ENCODE peak calls at places on chromosomes 16 and 17, in nine cellular contexts. T, F, A, R, U, N, M, Q and J are unnamed samples.

GRCh38 chr16:84370723-84371552 is 2.6 kb downstream of the ATP2C2 start:
- DNase-seq in T (no peak), A (no peak), M (no peak), N (no peak), F (no peak), U (no peak), Q (no peak), R (no peak), J (no peak)

GRCh38 chr16:6957676-6958075 is 375.0 kb upstream of the RBFOX1 start:
- DNase-seq in A (no peak), T (no peak), U (no peak), N (no peak), Q (no peak), F (no peak), R (no peak), M (no peak), J (no peak)

GRCh38 chr17:75557075-75557851 is 30.3 kb upstream of the MYO15B start:
- DNase-seq in M (no peak), R (no peak), Q (no peak), N (no peak), T (no peak), A (no peak), U (peak), F (no peak), J (no peak)

GRCh38 chr17:6677946-6678345 is 26.4 kb downstream of the C17orf100 start:
- DNase-seq in Q (no peak), A (no peak), F (no peak), N (no peak), R (no peak), U (no peak), M (no peak), T (no peak), J (no peak)

GRCh38 chr16:56589141-56590039 is at the start of gene MT3:
- DNase-seq in T (no peak), A (no peak), N (peak), R (peak), M (peak), Q (no peak), F (no peak), U (no peak), J (peak)

GRCh38 chr17:46977348-46977747 is 1.7 kb downstream of the RPRML start:
- DNase-seq in N (no peak), Q (no peak), F (no peak), U (no peak), M (no peak), A (no peak), R (peak), T (no peak), J (no peak)

GRCh38 chr17:66255112-66255511 is 25.9 kb upstream of the APOH start:
- DNase-seq in U (no peak), N (peak), T (no peak), M (peak), R (peak), A (peak), F (peak), Q (peak), J (peak)

GRCh38 chr16:89798832-89799370 is 17.5 kb downstream of the FANCA start:
- DNase-seq in Q (no peak), A (no peak), F (no peak), M (no peak), U (no peak), N (no peak), T (peak), R (no peak), J (no peak)

GRCh38 chr16:67199808-67200198 is 872 bp downstream of the ELMO3 start:
- DNase-seq in T (no peak), R (no peak), A (no peak), M (no peak), F (no peak), U (no peak), N (no peak), Q (no peak), J (no peak)

GRCh38 chr17:32319548-32319905 is 22.4 kb downstream of the C17orf75 start:
- DNase-seq in U (peak), T (peak), M (peak), R (peak), Q (no peak), F (peak), A (no peak), N (peak), J (peak)

GRCh38 chr17:13244511-13244910 is 226.7 kb upstream of the ELAC2 start:
- DNase-seq in R (no peak), T (no peak), A (peak), M (no peak), F (no peak), N (no peak), Q (no peak), U (no peak), J (no peak)

GRCh38 chr17:46853896-46854444 is 2.6 kb downstream of the WNT9B start:
- DNase-seq in M (no peak), F (no peak), U (no peak), Q (no peak), N (no peak), T (no peak), A (no peak), R (no peak), J (no peak)

GRCh38 chr17:72422505-72423285 is 301.9 kb downstream of the SOX9 start:
- DNase-seq in M (no peak), U (peak), F (no peak), T (peak), R (peak), A (peak), Q (peak), N (peak), J (peak)

GRCh38 chr16:57863434-57864160 is 61.3 kb upstream of the KIFC3 start:
- DNase-seq in T (peak), Q (peak), N (no peak), R (no peak), U (peak), A (peak), M (no peak), F (no peak), J (no peak)

GRCh38 chr17:58783380-58783779 is 27.7 kb downstream of the PPM1E start:
- DNase-seq in M (no peak), T (no peak), U (no peak), A (no peak), Q (no peak), F (no peak), N (no peak), R (no peak), J (no peak)

GRCh38 chr17:58630883-58631522 is 60.8 kb downstream of the TEX14 start:
- DNase-seq in R (peak), A (no peak), F (no peak), Q (no peak), M (peak), N (peak), T (no peak), U (peak), J (peak)

GRCh38 chr16:85389679-85390470 is 223.2 kb upstream of the GSE1 start:
- DNase-seq in A (no peak), T (peak), U (no peak), R (no peak), N (no peak), Q (no peak), F (no peak), M (no peak), J (no peak)

GRCh38 chr16:53632526-53632925 is 71.1 kb downstream of the RPGRIP1L start:
- DNase-seq in U (no peak), M (no peak), R (no peak), F (no peak), T (no peak), N (no peak), Q (no peak), A (no peak), J (no peak)

GRCh38 chr17:63446218-63446980 is at the start of gene CYB561:
- DNase-seq in R (peak), M (peak), U (peak), F (no peak), T (peak), A (no peak), N (peak), Q (no peak), J (peak)

GRCh38 chr17:15954222-15954621 is 9.3 kb downstream of the ADORA2B start:
- DNase-seq in R (no peak), A (no peak), N (no peak), U (no peak), F (no peak), Q (peak), T (no peak), M (no peak), J (no peak)